ENCODE peak calls at places on chromosomes 5 and 9, in four cellular contexts. One of them, this sample, is unnamed.

GRCh38 chr9:127941062-127941925 is 3.6 kb upstream of the DPM2 start:
- DNase-seq in AG09309: no peak
- DNase-seq in HCT116: no peak
- DNase-seq in natural killer cell: no peak
- DNase-seq in this sample: no peak

GRCh38 chr5:78594946-78595921 is 53.3 kb downstream of the LHFPL2 start:
- DNase-seq in natural killer cell: no peak
- DNase-seq in AG09309: peak; percentile 96
- DNase-seq in HCT116: peak; percentile 87
- DNase-seq in this sample: no peak

GRCh38 chr5:61132559-61132958 is 29.7 kb downstream of the SMIM15 start:
- DNase-seq in natural killer cell: no peak
- DNase-seq in HCT116: no peak
- DNase-seq in AG09309: peak; percentile 55
- DNase-seq in this sample: no peak

GRCh38 chr9:130860458-130861316 is 25.6 kb downstream of the ABL1 start:
- DNase-seq in HCT116: peak; percentile 26
- DNase-seq in AG09309: peak; percentile 92
- DNase-seq in natural killer cell: no peak
- DNase-seq in this sample: no peak

GRCh38 chr9:13607746-13608445 is 328.4 kb upstream of the MPDZ start:
- DNase-seq in AG09309: no peak
- DNase-seq in HCT116: no peak
- DNase-seq in natural killer cell: no peak
- DNase-seq in this sample: no peak

GRCh38 chr5:60724126-60724525 is 24.2 kb upstream of the DEPDC1B start:
- DNase-seq in HCT116: no peak
- DNase-seq in natural killer cell: no peak
- DNase-seq in AG09309: no peak
- DNase-seq in this sample: no peak

GRCh38 chr5:153756540-153756939 is 266.1 kb downstream of the GRIA1 start:
- DNase-seq in HCT116: no peak
- DNase-seq in natural killer cell: no peak
- DNase-seq in AG09309: no peak
- DNase-seq in this sample: no peak

GRCh38 chr5:135823799-135824366 is 10.6 kb upstream of the SLC25A48 start:
- DNase-seq in HCT116: no peak
- DNase-seq in AG09309: no peak
- DNase-seq in natural killer cell: no peak
- DNase-seq in this sample: no peak

GRCh38 chr9:76878933-76879332 is 27.0 kb downstream of the PRUNE2 start:
- DNase-seq in AG09309: no peak
- DNase-seq in natural killer cell: no peak
- DNase-seq in HCT116: no peak
- DNase-seq in this sample: no peak

GRCh38 chr5:31361906-31362900 is 168.7 kb downstream of the CDH6 start:
- DNase-seq in natural killer cell: no peak
- DNase-seq in AG09309: no peak
- DNase-seq in HCT116: no peak
- DNase-seq in this sample: no peak

GRCh38 chr5:83031391-83031790 is 45.8 kb downstream of the TMEM167A start:
- DNase-seq in AG09309: no peak
- DNase-seq in HCT116: no peak
- DNase-seq in natural killer cell: no peak
- DNase-seq in this sample: no peak

GRCh38 chr9:110928604-110929003 is 109.7 kb downstream of the LPAR1 start:
- DNase-seq in natural killer cell: no peak
- DNase-seq in AG09309: no peak
- DNase-seq in HCT116: no peak
- DNase-seq in this sample: no peak

GRCh38 chr9:115743709-115744605 is 409.6 kb upstream of the PAPPA start:
- DNase-seq in AG09309: no peak
- DNase-seq in HCT116: no peak
- DNase-seq in natural killer cell: no peak
- DNase-seq in this sample: no peak

GRCh38 chr9:20805766-20806165 is 121.7 kb downstream of the FOCAD start:
- DNase-seq in HCT116: no peak
- DNase-seq in AG09309: no peak
- DNase-seq in natural killer cell: no peak
- DNase-seq in this sample: no peak

GRCh38 chr5:113524927-113525326 is 11.4 kb downstream of the YTHDC2 start:
- DNase-seq in HCT116: no peak
- DNase-seq in AG09309: no peak
- DNase-seq in natural killer cell: no peak
- DNase-seq in this sample: no peak

GRCh38 chr9:2964485-2964884 is 120.6 kb upstream of the PUM3 start:
- DNase-seq in HCT116: no peak
- DNase-seq in natural killer cell: no peak
- DNase-seq in AG09309: no peak
- DNase-seq in this sample: no peak

GRCh38 chr5:8813180-8813579 is 732.7 kb downstream of the SEMA5A start:
- DNase-seq in AG09309: no peak
- DNase-seq in HCT116: no peak
- DNase-seq in natural killer cell: no peak
- DNase-seq in this sample: no peak

GRCh38 chr5:116137544-116138378 is 52.9 kb downstream of the COMMD10 start:
- DNase-seq in AG09309: peak; percentile 11
- DNase-seq in natural killer cell: no peak
- DNase-seq in HCT116: peak; percentile 41
- DNase-seq in this sample: no peak